ENCODE peak calls at places on chromosome 15, in five cellular contexts. Z is stimulated activated CD8-positive, alpha-beta memory T cell treated with anti-CD3 and anti-CD28 coated beads, Interleukin-15, amount 100 ng/mL, for 24 hours; N is HCT116; L is M059J; V is AG08396. P is an unnamed sample.

GRCh38 chr15:66565731-66566130 is at the start of gene LCTL:
- DNase-seq in Z (no peak), N (no peak), L (peak), V (peak), P (no peak)

GRCh38 chr15:70493787-70494514 is 269.4 kb downstream of the UACA start:
- DNase-seq in Z (no peak), N (no peak), L (peak), V (no peak), P (no peak)

GRCh38 chr15:81069356-81069755 is 64.7 kb upstream of the CFAP161 start:
- DNase-seq in Z (no peak), N (no peak), L (no peak), V (no peak), P (no peak)

GRCh38 chr15:42141246-42141645 is 15.2 kb downstream of the PLA2G4F start:
- DNase-seq in Z (no peak), N (no peak), L (no peak), V (no peak), P (peak)

GRCh38 chr15:28115871-28116270 is 16.8 kb upstream of the OCA2 start:
- DNase-seq in Z (no peak), N (no peak), L (no peak), V (no peak), P (no peak)

GRCh38 chr15:70142322-70143191 is 44.8 kb upstream of the TLE3 start:
- DNase-seq in Z (no peak), N (no peak), L (peak), V (no peak), P (no peak)

GRCh38 chr15:90413411-90414379 is 25.7 kb downstream of the IQGAP1 start:
- DNase-seq in Z (no peak), N (no peak), L (peak), V (no peak), P (no peak)

GRCh38 chr15:59260090-59260489 is 53.4 kb downstream of the LDHAL6B start:
- DNase-seq in Z (no peak), N (no peak), L (no peak), V (no peak), P (no peak)